ENCODE peak calls at places on chromosome 14, in seven cellular contexts. X is T follicular helper cell, Y is GM23248, Z is M059J, Q is body of pancreas, N is mammary epithelial cell, R is activated T-helper 1 cell treated with Interleukin-2 at 50 U/mL for 16 hours. D is an unnamed sample.

GRCh38 chr14:35687335-35687939 is 121.7 kb downstream of the RALGAPA1 start:
- DNase-seq in X (peak; percentile 2), Y (peak; percentile 76), Z (peak; percentile 51), Q (peak; percentile 48), N (peak; percentile 25), R (no peak), D (no peak)

GRCh38 chr14:65301862-65302539 is 110.5 kb upstream of the FUT8 start:
- DNase-seq in X (no peak), Y (no peak), Z (no peak), Q (peak; percentile 85), N (no peak), R (no peak), D (no peak)

GRCh38 chr14:44279357-44279756 is 227.7 kb downstream of the FSCB start:
- DNase-seq in X (no peak), Y (no peak), Z (no peak), Q (no peak), N (no peak), R (no peak), D (no peak)

GRCh38 chr14:99190696-99191662 is 81.0 kb downstream of the BCL11B start:
- DNase-seq in X (no peak), Y (no peak), Z (no peak), Q (no peak), N (peak; percentile 8), R (no peak), D (peak; percentile 51)

GRCh38 chr14:104109121-104109541 is 23.6 kb downstream of the ASPG start:
- DNase-seq in X (no peak), Y (no peak), Z (no peak), Q (no peak), N (no peak), R (no peak), D (no peak)

GRCh38 chr14:105532735-105533141 is 6.4 kb downstream of the TMEM121 start:
- DNase-seq in X (no peak), Y (peak; percentile 56), Z (peak; percentile 7), Q (no peak), N (no peak), R (no peak), D (no peak)

GRCh38 chr14:46344327-46344937 is 307.1 kb downstream of the RPL10L start:
- DNase-seq in X (no peak), Y (peak; percentile 53), Z (peak; percentile 3), Q (no peak), N (peak; percentile 12), R (no peak), D (no peak)

GRCh38 chr14:69081271-69081670 is 71.6 kb downstream of the DCAF5 start:
- DNase-seq in X (no peak), Y (no peak), Z (peak; percentile 60), Q (no peak), N (no peak), R (no peak), D (no peak)

GRCh38 chr14:54253195-54253947 is 143.4 kb upstream of the CDKN3 start:
- DNase-seq in X (no peak), Y (peak; percentile 95), Z (peak; percentile 95), Q (no peak), N (peak; percentile 89), R (no peak), D (no peak)

D was measured in CD4-positive, alpha-beta T cell.